ENCODE peak calls at places on chromosomes 4 and X, in seven cellular contexts. W, E, U, F, A, H and D are unnamed samples.

GRCh38 chrX:150253946-150254615 is 109.0 kb upstream of the MAMLD1 start:
- DNase-seq in U (no peak), E (no peak), W (no peak), H (no peak), A (no peak), F (no peak), D (no peak)

GRCh38 chrX:153459976-153460375 is 10.4 kb downstream of the HAUS7 start:
- DNase-seq in H (no peak), F (no peak), W (no peak), E (no peak), U (no peak), A (no peak), D (no peak)

GRCh38 chr4:185134176-185134869 is 8.7 kb upstream of the SLC25A4 start:
- DNase-seq in E (no peak), F (peak; percentile 58), A (no peak), W (no peak), U (no peak), H (peak; percentile 67), D (peak; percentile 73)

GRCh38 chrX:23637187-23637586 is 30.1 kb upstream of the PRDX4 start:
- DNase-seq in F (no peak), E (no peak), W (no peak), H (no peak), A (no peak), U (no peak), D (no peak)

GRCh38 chrX:151384807-151385206 is 12.2 kb upstream of the VMA21 start:
- DNase-seq in E (no peak), H (peak; percentile 2), U (no peak), W (no peak), A (no peak), F (peak; percentile 20), D (peak; percentile 32)

GRCh38 chr4:88415982-88416381 is 37.3 kb downstream of the HERC6 start:
- DNase-seq in H (no peak), F (no peak), W (no peak), A (no peak), E (no peak), U (no peak), D (no peak)

GRCh38 chr4:140048419-140049022 is 105.5 kb downstream of the MAML3 start:
- DNase-seq in F (no peak), E (no peak), W (no peak), H (no peak), A (no peak), U (no peak), D (no peak)

GRCh38 chr4:168153596-168154440 is 61.5 kb downstream of the ANXA10 start:
- DNase-seq in E (peak; percentile 66), U (peak; percentile 92), H (peak; percentile 81), F (peak; percentile 38), W (peak; percentile 40), A (peak; percentile 59), D (peak; percentile 77)

GRCh38 chr4:88616275-88616996 is 24.2 kb downstream of the HERC3 start:
- DNase-seq in U (no peak), A (no peak), E (no peak), H (no peak), W (no peak), F (no peak), D (no peak)

GRCh38 chr4:79022529-79022928 is 83.3 kb upstream of the PAQR3 start:
- DNase-seq in U (peak; percentile 73), H (no peak), A (no peak), W (no peak), F (no peak), E (no peak), D (no peak)

GRCh38 chrX:68685722-68686683 is 38.5 kb downstream of the STARD8 start:
- DNase-seq in E (no peak), F (no peak), W (peak; percentile 19), H (peak; percentile 50), A (peak; percentile 36), U (no peak), D (no peak)

GRCh38 chr4:51831133-51831532 is 11.8 kb upstream of the DCUN1D4 start:
- DNase-seq in H (peak; percentile 81), U (peak; percentile 89), W (peak; percentile 23), A (peak; percentile 75), F (no peak), E (peak; percentile 77), D (peak; percentile 61)

GRCh38 chr4:112523764-112524505 is 8.0 kb upstream of the NEUROG2 start:
- DNase-seq in H (peak; percentile 95), A (peak; percentile 90), F (peak; percentile 69), U (no peak), W (no peak), E (peak; percentile 79), D (peak; percentile 16)

GRCh38 chr4:57374866-57375595 is 264.8 kb upstream of the IGFBP7 start:
- DNase-seq in U (no peak), W (no peak), H (no peak), A (no peak), F (no peak), E (no peak), D (no peak)

GRCh38 chr4:60033826-60034225 is 1166.3 kb upstream of the ADGRL3 start:
- DNase-seq in H (no peak), W (no peak), F (no peak), U (no peak), A (no peak), E (no peak), D (no peak)

GRCh38 chrX:154333837-154334271 is 38.3 kb downstream of the TKTL1 start:
- DNase-seq in E (no peak), A (no peak), U (no peak), H (no peak), W (no peak), F (no peak), D (no peak)

GRCh38 chrX:1500701-1501624 is 36.0 kb downstream of the P2RY8 start:
- DNase-seq in U (no peak), W (no peak), A (no peak), F (no peak), H (no peak), E (peak; percentile 64), D (no peak)

GRCh38 chr4:100679926-100680325 is 162.1 kb upstream of the EMCN start:
- DNase-seq in U (no peak), H (no peak), E (no peak), W (no peak), F (no peak), A (no peak), D (no peak)

GRCh38 chrX:110665636-110666035 is 130.0 kb downstream of the CHRDL1 start:
- DNase-seq in E (no peak), W (peak; percentile 6), A (peak; percentile 59), U (peak; percentile 76), H (peak; percentile 50), F (peak; percentile 3), D (peak; percentile 18)

GRCh38 chr4:90419124-90419711 is 292.0 kb downstream of the CCSER1 start:
- DNase-seq in U (no peak), F (peak; percentile 88), H (peak; percentile 46), E (no peak), W (no peak), A (no peak), D (peak; percentile 55)

GRCh38 chr4:48557478-48557877 is 67.4 kb downstream of the ZAR1 start:
- DNase-seq in A (no peak), U (no peak), W (no peak), H (no peak), E (no peak), F (no peak), D (no peak)

GRCh38 chr4:168098257-168098717 is 6.0 kb downstream of the ANXA10 start:
- DNase-seq in F (no peak), W (no peak), U (no peak), A (no peak), H (no peak), E (no peak), D (no peak)

GRCh38 chr4:98586634-98587354 is 71.6 kb downstream of the TSPAN5 start:
- DNase-seq in W (peak; percentile 45), A (no peak), H (no peak), E (no peak), F (no peak), U (no peak), D (peak; percentile 83)

GRCh38 chr4:86977621-86978184 is 42.9 kb downstream of the AFF1 start:
- DNase-seq in W (no peak), A (no peak), U (no peak), H (no peak), E (no peak), F (peak; percentile 61), D (peak; percentile 51)

GRCh38 chrX:43741843-43742573 is 85.9 kb downstream of the MAOA start:
- DNase-seq in A (no peak), E (no peak), W (no peak), F (no peak), U (no peak), H (no peak), D (peak; percentile 3)

GRCh38 chr4:53601251-53601764 is 10.0 kb upstream of the LNX1 start:
- DNase-seq in F (peak; percentile 95), U (no peak), W (no peak), E (no peak), H (peak; percentile 66), A (peak; percentile 68), D (no peak)